ENCODE peak calls at places on chromosomes 6 and 20, in four cellular contexts. One of them, this sample, is unnamed.

GRCh38 chr6:75334266-75335040 is 49.9 kb upstream of the TMEM30A start:
- DNase-seq in SK-N-SH: no peak
- DNase-seq in H1: peak
- DNase-seq in GM12878: no peak
- DNase-seq in this sample: no peak

GRCh38 chr20:60036346-60037119 is 78.3 kb downstream of the CDH26 start:
- DNase-seq in SK-N-SH: no peak
- DNase-seq in H1: no peak
- DNase-seq in GM12878: no peak
- DNase-seq in this sample: no peak

GRCh38 chr20:4109587-4109986 is 94.2 kb upstream of the RNF24 start:
- DNase-seq in SK-N-SH: no peak
- DNase-seq in H1: no peak
- DNase-seq in GM12878: no peak
- DNase-seq in this sample: no peak

GRCh38 chr6:40692311-40692710 is 105.1 kb upstream of the LRFN2 start:
- DNase-seq in SK-N-SH: no peak
- DNase-seq in H1: no peak
- DNase-seq in GM12878: no peak
- DNase-seq in this sample: no peak

GRCh38 chr6:110233769-110234374 is 53.6 kb downstream of the CDC40 start:
- DNase-seq in SK-N-SH: no peak
- DNase-seq in H1: no peak
- DNase-seq in GM12878: peak
- DNase-seq in this sample: no peak

GRCh38 chr6:133241088-133241900 is at the start of gene EYA4:
- DNase-seq in SK-N-SH: peak
- DNase-seq in H1: no peak
- DNase-seq in GM12878: no peak
- DNase-seq in this sample: no peak

GRCh38 chr20:32535953-32536823 is 48.9 kb downstream of the NOL4L start:
- DNase-seq in SK-N-SH: peak
- DNase-seq in H1: no peak
- DNase-seq in GM12878: no peak
- DNase-seq in this sample: peak

GRCh38 chr6:162856885-162857284 is 129.1 kb downstream of the PACRG start:
- DNase-seq in SK-N-SH: peak
- DNase-seq in H1: peak
- DNase-seq in GM12878: no peak
- DNase-seq in this sample: no peak

GRCh38 chr20:44142416-44142815 is 44.6 kb downstream of the JPH2 start:
- DNase-seq in SK-N-SH: no peak
- DNase-seq in H1: no peak
- DNase-seq in GM12878: no peak
- DNase-seq in this sample: no peak

GRCh38 chr6:169337881-169338445 is 84.3 kb upstream of the THBS2 start:
- DNase-seq in SK-N-SH: no peak
- DNase-seq in H1: no peak
- DNase-seq in GM12878: no peak
- DNase-seq in this sample: no peak

GRCh38 chr6:121285041-121285440 is 49.2 kb downstream of the TBC1D32 start:
- DNase-seq in SK-N-SH: no peak
- DNase-seq in H1: no peak
- DNase-seq in GM12878: no peak
- DNase-seq in this sample: no peak

GRCh38 chr20:48706710-48707339 is 121.0 kb downstream of the PREX1 start:
- DNase-seq in SK-N-SH: no peak
- DNase-seq in H1: no peak
- DNase-seq in GM12878: no peak
- DNase-seq in this sample: no peak

GRCh38 chr6:31293343-31293742 is 21.5 kb upstream of the HLA-C start:
- DNase-seq in SK-N-SH: no peak
- DNase-seq in H1: no peak
- DNase-seq in GM12878: no peak
- DNase-seq in this sample: no peak

GRCh38 chr6:106549521-106549920 is 79.8 kb downstream of the RTN4IP1 start:
- DNase-seq in SK-N-SH: no peak
- DNase-seq in H1: no peak
- DNase-seq in GM12878: no peak
- DNase-seq in this sample: no peak

GRCh38 chr6:149212892-149213786 is 104.4 kb upstream of the TAB2 start:
- DNase-seq in SK-N-SH: no peak
- DNase-seq in H1: no peak
- DNase-seq in GM12878: no peak
- DNase-seq in this sample: no peak

GRCh38 chr20:32017711-32018251 is 7.5 kb downstream of the CCM2L start:
- DNase-seq in SK-N-SH: peak
- DNase-seq in H1: peak
- DNase-seq in GM12878: no peak
- DNase-seq in this sample: peak

GRCh38 chr6:5179917-5180316 is 80.8 kb downstream of the LYRM4 start:
- DNase-seq in SK-N-SH: no peak
- DNase-seq in H1: no peak
- DNase-seq in GM12878: no peak
- DNase-seq in this sample: no peak

GRCh38 chr6:71886184-71887005 is at the start of gene RIMS1:
- DNase-seq in SK-N-SH: peak
- DNase-seq in H1: no peak
- DNase-seq in GM12878: no peak
- DNase-seq in this sample: no peak

GRCh38 chr6:10163159-10163962 is 251.5 kb downstream of the TFAP2A start:
- DNase-seq in SK-N-SH: no peak
- DNase-seq in H1: no peak
- DNase-seq in GM12878: no peak
- DNase-seq in this sample: no peak

GRCh38 chr6:83860347-83860731 is 850 bp downstream of the CYB5R4 start:
- DNase-seq in SK-N-SH: no peak
- DNase-seq in H1: no peak
- DNase-seq in GM12878: no peak
- DNase-seq in this sample: no peak
- TF ChIP-seq NRF1 in SK-N-SH: no peak
- TF ChIP-seq NRF1 in H1: no peak
- TF ChIP-seq NRF1 in GM12878: no peak
- TF ChIP-seq NRF1 in this sample: no peak

DNA sequence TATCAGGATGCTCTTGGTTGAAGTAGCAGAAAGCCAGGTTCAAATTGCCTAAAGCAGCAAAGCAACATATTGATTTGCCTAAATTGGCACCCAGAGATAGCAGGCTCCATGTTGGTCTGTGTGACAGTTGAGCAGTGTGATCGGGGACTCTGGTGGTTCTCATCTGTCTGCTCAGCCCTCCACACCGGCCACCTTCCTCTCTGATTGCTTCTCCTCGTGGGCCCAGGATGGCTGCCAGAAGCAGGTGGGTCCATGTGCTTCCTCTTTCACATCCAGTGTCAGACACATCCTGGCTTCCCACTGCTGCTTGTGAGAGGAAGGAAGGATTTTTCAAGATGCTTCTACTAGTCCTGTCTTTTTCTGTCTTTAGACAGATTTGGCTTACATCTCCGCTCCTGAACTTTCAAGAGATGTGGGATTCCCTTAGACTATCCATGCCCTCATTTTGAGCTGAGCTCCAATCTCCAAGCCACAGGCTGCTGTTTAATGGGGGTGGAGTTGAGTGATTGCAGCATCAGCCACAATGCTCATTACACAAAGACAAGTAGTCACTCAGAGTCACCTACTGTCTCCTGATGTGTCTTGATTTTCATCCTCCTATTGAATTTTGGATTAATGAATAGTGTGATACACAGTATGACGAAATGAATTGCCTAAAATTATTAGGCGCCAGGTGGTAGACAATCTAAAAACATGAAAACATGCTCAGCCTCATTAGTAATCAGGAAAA is 122.2 kb downstream of the ZDHHC14 start:
- DNase-seq in SK-N-SH: no peak
- DNase-seq in H1: no peak
- DNase-seq in GM12878: no peak
- DNase-seq in this sample: no peak
- TF ChIP-seq NRF1 in SK-N-SH: no peak
- TF ChIP-seq NRF1 in H1: no peak
- TF ChIP-seq NRF1 in GM12878: no peak
- TF ChIP-seq NRF1 in this sample: no peak

GRCh38 chr6:53042112-53042511 is 23.1 kb upstream of the FBXO9 start:
- DNase-seq in SK-N-SH: no peak
- DNase-seq in H1: no peak
- DNase-seq in GM12878: no peak
- DNase-seq in this sample: no peak
- TF ChIP-seq NRF1 in SK-N-SH: no peak
- TF ChIP-seq NRF1 in H1: no peak
- TF ChIP-seq NRF1 in GM12878: no peak
- TF ChIP-seq NRF1 in this sample: no peak

GRCh38 chr6:138847884-138848283 is 52.0 kb downstream of the ECT2L start:
- DNase-seq in SK-N-SH: no peak
- DNase-seq in H1: no peak
- DNase-seq in GM12878: no peak
- DNase-seq in this sample: no peak

GRCh38 chr6:138844203-138844602 is 48.3 kb downstream of the ECT2L start:
- DNase-seq in SK-N-SH: no peak
- DNase-seq in H1: no peak
- DNase-seq in GM12878: no peak
- DNase-seq in this sample: no peak

GRCh38 chr6:138848461-138848860 is 52.6 kb downstream of the ECT2L start:
- DNase-seq in SK-N-SH: no peak
- DNase-seq in H1: no peak
- DNase-seq in GM12878: no peak
- DNase-seq in this sample: no peak
- TF ChIP-seq NRF1 in SK-N-SH: no peak
- TF ChIP-seq NRF1 in H1: no peak
- TF ChIP-seq NRF1 in GM12878: no peak
- TF ChIP-seq NRF1 in this sample: no peak